ENCODE peak calls at places on chromosomes 5 and 9, in five cellular contexts. One of them, this sample, is unnamed.

GRCh38 chr5:140637722-140638473 is 1.4 kb upstream of the TMCO6 start:
- DNase-seq in stimulated activated CD4-positive, alpha-beta T cell treated with anti-CD3 and anti-CD28 coated beads, Interleukin-4, amount 100 ng/mL, for 4 hours: no peak
- DNase-seq in dermis microvascular lymphatic vessel endothelial cell: no peak
- DNase-seq in cardiac muscle cell: no peak
- DNase-seq in amygdala: no peak
- DNase-seq in this sample: no peak

GRCh38 chr9:69444021-69444420 is 119.0 kb downstream of the ENTREP1 start:
- DNase-seq in stimulated activated CD4-positive, alpha-beta T cell treated with anti-CD3 and anti-CD28 coated beads, Interleukin-4, amount 100 ng/mL, for 4 hours: no peak
- DNase-seq in amygdala: no peak
- DNase-seq in dermis microvascular lymphatic vessel endothelial cell: peak
- DNase-seq in cardiac muscle cell: peak
- DNase-seq in this sample: no peak

GRCh38 chr9:1018121-1018520 is 32.0 kb upstream of the DMRT2 start:
- DNase-seq in stimulated activated CD4-positive, alpha-beta T cell treated with anti-CD3 and anti-CD28 coated beads, Interleukin-4, amount 100 ng/mL, for 4 hours: no peak
- DNase-seq in cardiac muscle cell: peak
- DNase-seq in dermis microvascular lymphatic vessel endothelial cell: no peak
- DNase-seq in amygdala: no peak
- DNase-seq in this sample: no peak

GRCh38 chr9:108186996-108187395 is 668.8 kb downstream of the ACTL7B start:
- DNase-seq in amygdala: peak
- DNase-seq in cardiac muscle cell: peak
- DNase-seq in dermis microvascular lymphatic vessel endothelial cell: no peak
- DNase-seq in stimulated activated CD4-positive, alpha-beta T cell treated with anti-CD3 and anti-CD28 coated beads, Interleukin-4, amount 100 ng/mL, for 4 hours: no peak
- DNase-seq in this sample: no peak

GRCh38 chr5:123299124-123299523 is 124.1 kb downstream of the CEP120 start:
- DNase-seq in dermis microvascular lymphatic vessel endothelial cell: no peak
- DNase-seq in stimulated activated CD4-positive, alpha-beta T cell treated with anti-CD3 and anti-CD28 coated beads, Interleukin-4, amount 100 ng/mL, for 4 hours: no peak
- DNase-seq in cardiac muscle cell: no peak
- DNase-seq in amygdala: no peak
- DNase-seq in this sample: no peak

GRCh38 chr9:70420267-70421019 is 6.0 kb upstream of the KLF9 start:
- DNase-seq in stimulated activated CD4-positive, alpha-beta T cell treated with anti-CD3 and anti-CD28 coated beads, Interleukin-4, amount 100 ng/mL, for 4 hours: peak
- DNase-seq in cardiac muscle cell: peak
- DNase-seq in amygdala: peak
- DNase-seq in dermis microvascular lymphatic vessel endothelial cell: peak
- DNase-seq in this sample: peak

GRCh38 chr9:134066546-134066922 is 1.3 kb downstream of the BRD3 start:
- DNase-seq in cardiac muscle cell: peak
- DNase-seq in stimulated activated CD4-positive, alpha-beta T cell treated with anti-CD3 and anti-CD28 coated beads, Interleukin-4, amount 100 ng/mL, for 4 hours: no peak
- DNase-seq in amygdala: no peak
- DNase-seq in dermis microvascular lymphatic vessel endothelial cell: no peak
- DNase-seq in this sample: no peak

GRCh38 chr9:98367923-98368322 is 112.5 kb upstream of the TBC1D2 start:
- DNase-seq in stimulated activated CD4-positive, alpha-beta T cell treated with anti-CD3 and anti-CD28 coated beads, Interleukin-4, amount 100 ng/mL, for 4 hours: no peak
- DNase-seq in cardiac muscle cell: no peak
- DNase-seq in amygdala: no peak
- DNase-seq in dermis microvascular lymphatic vessel endothelial cell: no peak
- DNase-seq in this sample: no peak

GRCh38 chr5:110063640-110064592 is 374.2 kb downstream of the MAN2A1 start:
- DNase-seq in stimulated activated CD4-positive, alpha-beta T cell treated with anti-CD3 and anti-CD28 coated beads, Interleukin-4, amount 100 ng/mL, for 4 hours: no peak
- DNase-seq in amygdala: no peak
- DNase-seq in dermis microvascular lymphatic vessel endothelial cell: no peak
- DNase-seq in cardiac muscle cell: no peak
- DNase-seq in this sample: no peak

GRCh38 chr5:31811210-31811609 is 172.3 kb downstream of the PDZD2 start:
- DNase-seq in amygdala: no peak
- DNase-seq in dermis microvascular lymphatic vessel endothelial cell: peak
- DNase-seq in stimulated activated CD4-positive, alpha-beta T cell treated with anti-CD3 and anti-CD28 coated beads, Interleukin-4, amount 100 ng/mL, for 4 hours: no peak
- DNase-seq in cardiac muscle cell: peak
- DNase-seq in this sample: no peak

GRCh38 chr5:10831416-10831815 is 70.4 kb upstream of the DAP start:
- DNase-seq in amygdala: no peak
- DNase-seq in stimulated activated CD4-positive, alpha-beta T cell treated with anti-CD3 and anti-CD28 coated beads, Interleukin-4, amount 100 ng/mL, for 4 hours: no peak
- DNase-seq in dermis microvascular lymphatic vessel endothelial cell: no peak
- DNase-seq in cardiac muscle cell: peak
- DNase-seq in this sample: no peak

GRCh38 chr5:56698463-56699381 is 116.6 kb upstream of the MAP3K1 start:
- DNase-seq in cardiac muscle cell: peak
- DNase-seq in amygdala: no peak
- DNase-seq in dermis microvascular lymphatic vessel endothelial cell: no peak
- DNase-seq in stimulated activated CD4-positive, alpha-beta T cell treated with anti-CD3 and anti-CD28 coated beads, Interleukin-4, amount 100 ng/mL, for 4 hours: no peak
- DNase-seq in this sample: no peak

GRCh38 chr5:58905944-58906343 is 323.1 kb downstream of the RAB3C start:
- DNase-seq in cardiac muscle cell: no peak
- DNase-seq in stimulated activated CD4-positive, alpha-beta T cell treated with anti-CD3 and anti-CD28 coated beads, Interleukin-4, amount 100 ng/mL, for 4 hours: no peak
- DNase-seq in dermis microvascular lymphatic vessel endothelial cell: no peak
- DNase-seq in amygdala: no peak
- DNase-seq in this sample: no peak

GRCh38 chr5:153565822-153566221 is 75.4 kb downstream of the GRIA1 start:
- DNase-seq in cardiac muscle cell: peak
- DNase-seq in amygdala: no peak
- DNase-seq in stimulated activated CD4-positive, alpha-beta T cell treated with anti-CD3 and anti-CD28 coated beads, Interleukin-4, amount 100 ng/mL, for 4 hours: no peak
- DNase-seq in dermis microvascular lymphatic vessel endothelial cell: no peak
- DNase-seq in this sample: no peak

GRCh38 chr5:87594566-87594965 is 181.8 kb upstream of the CCNH start:
- DNase-seq in dermis microvascular lymphatic vessel endothelial cell: no peak
- DNase-seq in amygdala: no peak
- DNase-seq in cardiac muscle cell: no peak
- DNase-seq in stimulated activated CD4-positive, alpha-beta T cell treated with anti-CD3 and anti-CD28 coated beads, Interleukin-4, amount 100 ng/mL, for 4 hours: no peak
- DNase-seq in this sample: no peak

GRCh38 chr9:127390563-127390962 is 6.4 kb upstream of the SLC2A8 start:
- DNase-seq in amygdala: no peak
- DNase-seq in stimulated activated CD4-positive, alpha-beta T cell treated with anti-CD3 and anti-CD28 coated beads, Interleukin-4, amount 100 ng/mL, for 4 hours: no peak
- DNase-seq in cardiac muscle cell: no peak
- DNase-seq in dermis microvascular lymphatic vessel endothelial cell: no peak
- DNase-seq in this sample: no peak

GRCh38 chr9:23677446-23677845 is 148.6 kb downstream of the ELAVL2 start:
- DNase-seq in dermis microvascular lymphatic vessel endothelial cell: no peak
- DNase-seq in amygdala: no peak
- DNase-seq in stimulated activated CD4-positive, alpha-beta T cell treated with anti-CD3 and anti-CD28 coated beads, Interleukin-4, amount 100 ng/mL, for 4 hours: no peak
- DNase-seq in cardiac muscle cell: no peak
- DNase-seq in this sample: no peak

GRCh38 chr9:82934949-82935348 is 128.0 kb downstream of the RASEF start:
- DNase-seq in dermis microvascular lymphatic vessel endothelial cell: no peak
- DNase-seq in stimulated activated CD4-positive, alpha-beta T cell treated with anti-CD3 and anti-CD28 coated beads, Interleukin-4, amount 100 ng/mL, for 4 hours: no peak
- DNase-seq in amygdala: no peak
- DNase-seq in cardiac muscle cell: peak
- DNase-seq in this sample: no peak

GRCh38 chr9:5278486-5278885 is 26.0 kb downstream of the RLN2 start:
- DNase-seq in cardiac muscle cell: no peak
- DNase-seq in amygdala: no peak
- DNase-seq in dermis microvascular lymphatic vessel endothelial cell: no peak
- DNase-seq in stimulated activated CD4-positive, alpha-beta T cell treated with anti-CD3 and anti-CD28 coated beads, Interleukin-4, amount 100 ng/mL, for 4 hours: no peak
- DNase-seq in this sample: no peak

GRCh38 chr5:8458038-8458383 is 589.1 kb downstream of the MTRR start:
- DNase-seq in dermis microvascular lymphatic vessel endothelial cell: no peak
- DNase-seq in stimulated activated CD4-positive, alpha-beta T cell treated with anti-CD3 and anti-CD28 coated beads, Interleukin-4, amount 100 ng/mL, for 4 hours: no peak
- DNase-seq in amygdala: no peak
- DNase-seq in cardiac muscle cell: peak
- DNase-seq in this sample: peak

GRCh38 chr5:126988021-126988569 is 42.3 kb downstream of the MARCHF3 start:
- DNase-seq in stimulated activated CD4-positive, alpha-beta T cell treated with anti-CD3 and anti-CD28 coated beads, Interleukin-4, amount 100 ng/mL, for 4 hours: no peak
- DNase-seq in amygdala: no peak
- DNase-seq in dermis microvascular lymphatic vessel endothelial cell: peak
- DNase-seq in cardiac muscle cell: no peak
- DNase-seq in this sample: no peak

GRCh38 chr5:3121813-3122212 is 370.3 kb upstream of the IRX2 start:
- DNase-seq in dermis microvascular lymphatic vessel endothelial cell: no peak
- DNase-seq in amygdala: no peak
- DNase-seq in cardiac muscle cell: no peak
- DNase-seq in stimulated activated CD4-positive, alpha-beta T cell treated with anti-CD3 and anti-CD28 coated beads, Interleukin-4, amount 100 ng/mL, for 4 hours: no peak
- DNase-seq in this sample: no peak

GRCh38 chr5:147892696-147893296 is 13.5 kb downstream of the C5orf46 start:
- DNase-seq in cardiac muscle cell: no peak
- DNase-seq in amygdala: no peak
- DNase-seq in dermis microvascular lymphatic vessel endothelial cell: no peak
- DNase-seq in stimulated activated CD4-positive, alpha-beta T cell treated with anti-CD3 and anti-CD28 coated beads, Interleukin-4, amount 100 ng/mL, for 4 hours: no peak
- DNase-seq in this sample: no peak

GRCh38 chr9:78397045-78397843 is 100.3 kb downstream of the PSAT1 start:
- DNase-seq in amygdala: no peak
- DNase-seq in dermis microvascular lymphatic vessel endothelial cell: no peak
- DNase-seq in stimulated activated CD4-positive, alpha-beta T cell treated with anti-CD3 and anti-CD28 coated beads, Interleukin-4, amount 100 ng/mL, for 4 hours: no peak
- DNase-seq in cardiac muscle cell: no peak
- DNase-seq in this sample: peak

GRCh38 chr5:93246093-93246855 is 334.7 kb downstream of the NR2F1-AS1 start:
- DNase-seq in amygdala: no peak
- DNase-seq in dermis microvascular lymphatic vessel endothelial cell: peak
- DNase-seq in stimulated activated CD4-positive, alpha-beta T cell treated with anti-CD3 and anti-CD28 coated beads, Interleukin-4, amount 100 ng/mL, for 4 hours: no peak
- DNase-seq in cardiac muscle cell: peak
- DNase-seq in this sample: no peak

GRCh38 chr9:137126786-137127185 is 12.2 kb upstream of the GRIN1 start:
- DNase-seq in dermis microvascular lymphatic vessel endothelial cell: no peak
- DNase-seq in stimulated activated CD4-positive, alpha-beta T cell treated with anti-CD3 and anti-CD28 coated beads, Interleukin-4, amount 100 ng/mL, for 4 hours: no peak
- DNase-seq in cardiac muscle cell: no peak
- DNase-seq in amygdala: no peak
- DNase-seq in this sample: no peak

GRCh38 chr9:72540348-72540873 is 19.0 kb downstream of the TMC1 start:
- DNase-seq in dermis microvascular lymphatic vessel endothelial cell: no peak
- DNase-seq in stimulated activated CD4-positive, alpha-beta T cell treated with anti-CD3 and anti-CD28 coated beads, Interleukin-4, amount 100 ng/mL, for 4 hours: no peak
- DNase-seq in cardiac muscle cell: no peak
- DNase-seq in amygdala: no peak
- DNase-seq in this sample: no peak

GRCh38 chr5:9015250-9015936 is 530.5 kb downstream of the SEMA5A start:
- DNase-seq in dermis microvascular lymphatic vessel endothelial cell: no peak
- DNase-seq in cardiac muscle cell: peak
- DNase-seq in stimulated activated CD4-positive, alpha-beta T cell treated with anti-CD3 and anti-CD28 coated beads, Interleukin-4, amount 100 ng/mL, for 4 hours: no peak
- DNase-seq in amygdala: no peak
- DNase-seq in this sample: no peak

GRCh38 chr9:114418053-114418452 is 30.3 kb upstream of the AKNA start:
- DNase-seq in amygdala: no peak
- DNase-seq in stimulated activated CD4-positive, alpha-beta T cell treated with anti-CD3 and anti-CD28 coated beads, Interleukin-4, amount 100 ng/mL, for 4 hours: no peak
- DNase-seq in dermis microvascular lymphatic vessel endothelial cell: no peak
- DNase-seq in cardiac muscle cell: no peak
- DNase-seq in this sample: no peak

GRCh38 chr5:116681334-116682013 is 106.9 kb upstream of the SEMA6A start:
- DNase-seq in cardiac muscle cell: no peak
- DNase-seq in amygdala: no peak
- DNase-seq in dermis microvascular lymphatic vessel endothelial cell: no peak
- DNase-seq in stimulated activated CD4-positive, alpha-beta T cell treated with anti-CD3 and anti-CD28 coated beads, Interleukin-4, amount 100 ng/mL, for 4 hours: no peak
- DNase-seq in this sample: no peak

GRCh38 chr5:175250426-175250825 is 193.6 kb downstream of the DRD1 start:
- DNase-seq in cardiac muscle cell: no peak
- DNase-seq in amygdala: no peak
- DNase-seq in stimulated activated CD4-positive, alpha-beta T cell treated with anti-CD3 and anti-CD28 coated beads, Interleukin-4, amount 100 ng/mL, for 4 hours: no peak
- DNase-seq in dermis microvascular lymphatic vessel endothelial cell: no peak
- DNase-seq in this sample: no peak

GRCh38 chr5:59592101-59592500 is 301.4 kb downstream of the PDE4D start:
- DNase-seq in amygdala: no peak
- DNase-seq in stimulated activated CD4-positive, alpha-beta T cell treated with anti-CD3 and anti-CD28 coated beads, Interleukin-4, amount 100 ng/mL, for 4 hours: no peak
- DNase-seq in dermis microvascular lymphatic vessel endothelial cell: no peak
- DNase-seq in cardiac muscle cell: peak
- DNase-seq in this sample: no peak

GRCh38 chr5:167573274-167574127 is 717.9 kb upstream of the WWC1 start:
- DNase-seq in stimulated activated CD4-positive, alpha-beta T cell treated with anti-CD3 and anti-CD28 coated beads, Interleukin-4, amount 100 ng/mL, for 4 hours: no peak
- DNase-seq in cardiac muscle cell: peak
- DNase-seq in amygdala: no peak
- DNase-seq in dermis microvascular lymphatic vessel endothelial cell: no peak
- DNase-seq in this sample: peak

GRCh38 chr5:56513141-56513540 is 280.0 kb upstream of the ANKRD55 start:
- DNase-seq in stimulated activated CD4-positive, alpha-beta T cell treated with anti-CD3 and anti-CD28 coated beads, Interleukin-4, amount 100 ng/mL, for 4 hours: no peak
- DNase-seq in amygdala: no peak
- DNase-seq in dermis microvascular lymphatic vessel endothelial cell: no peak
- DNase-seq in cardiac muscle cell: no peak
- DNase-seq in this sample: no peak

GRCh38 chr5:163976691-163977090 is 471.3 kb downstream of the MAT2B start:
- DNase-seq in dermis microvascular lymphatic vessel endothelial cell: no peak
- DNase-seq in amygdala: no peak
- DNase-seq in cardiac muscle cell: no peak
- DNase-seq in stimulated activated CD4-positive, alpha-beta T cell treated with anti-CD3 and anti-CD28 coated beads, Interleukin-4, amount 100 ng/mL, for 4 hours: no peak
- DNase-seq in this sample: no peak

GRCh38 chr9:99103909-99104458 is 929 bp upstream of the TGFBR1 start:
- DNase-seq in stimulated activated CD4-positive, alpha-beta T cell treated with anti-CD3 and anti-CD28 coated beads, Interleukin-4, amount 100 ng/mL, for 4 hours: no peak
- DNase-seq in cardiac muscle cell: peak
- DNase-seq in amygdala: no peak
- DNase-seq in dermis microvascular lymphatic vessel endothelial cell: no peak
- DNase-seq in this sample: peak

GRCh38 chr5:120640793-120641192 is 176.7 kb downstream of the PRR16 start:
- DNase-seq in cardiac muscle cell: no peak
- DNase-seq in amygdala: no peak
- DNase-seq in stimulated activated CD4-positive, alpha-beta T cell treated with anti-CD3 and anti-CD28 coated beads, Interleukin-4, amount 100 ng/mL, for 4 hours: no peak
- DNase-seq in dermis microvascular lymphatic vessel endothelial cell: no peak
- DNase-seq in this sample: no peak

GRCh38 chr9:69580582-69580945 is 91.6 kb downstream of the APBA1 start:
- DNase-seq in stimulated activated CD4-positive, alpha-beta T cell treated with anti-CD3 and anti-CD28 coated beads, Interleukin-4, amount 100 ng/mL, for 4 hours: no peak
- DNase-seq in cardiac muscle cell: no peak
- DNase-seq in amygdala: no peak
- DNase-seq in dermis microvascular lymphatic vessel endothelial cell: no peak
- DNase-seq in this sample: no peak